ENCODE peak calls at places on chromosomes 4 and X, in seven cellular contexts. F, N, B, W, Z, P and O are unnamed samples.

GRCh38 chr4:172869621-172870268 is 298.9 kb upstream of the GALNT7 start:
- ATAC-seq in F (no peak), W (no peak), B (no peak), N (no peak), Z (no peak), P (no peak), O (no peak)

GRCh38 chrX:103398321-103398937 is 22.1 kb downstream of the BEX3 start:
- ATAC-seq in N (peak), F (peak), P (no peak), W (peak), B (peak), Z (peak), O (no peak)

GRCh38 chr4:14700544-14700943 is 301.7 kb upstream of the CPEB2 start:
- ATAC-seq in W (no peak), Z (no peak), P (no peak), N (no peak), F (no peak), B (no peak), O (no peak)

GRCh38 chr4:2936773-2937145 is 26.4 kb downstream of the NOP14 start:
- ATAC-seq in B (no peak), Z (peak), F (peak), P (no peak), N (peak), W (no peak), O (peak)

GRCh38 chrX:79036152-79036551 is 91.0 kb downstream of the P2RY10 start:
- ATAC-seq in Z (peak), W (no peak), F (no peak), P (no peak), B (no peak), N (no peak), O (no peak)

GRCh38 chrX:136272325-136272724 is 21.1 kb upstream of the MAP7D3 start:
- ATAC-seq in Z (no peak), W (no peak), N (no peak), B (no peak), P (no peak), F (peak), O (no peak)

GRCh38 chr4:165343353-165344191 is 16.1 kb downstream of the MSMO1 start:
- ATAC-seq in B (peak), N (peak), F (peak), P (no peak), W (no peak), Z (no peak), O (no peak)

GRCh38 chr4:128342762-128343161 is 55.1 kb upstream of the PGRMC2 start:
- ATAC-seq in W (no peak), Z (peak), B (no peak), N (no peak), F (no peak), P (no peak), O (no peak)

GRCh38 chr4:86757468-86757867 is 91.7 kb downstream of the SLC10A6 start:
- ATAC-seq in F (no peak), N (no peak), Z (no peak), W (no peak), P (no peak), B (no peak), O (no peak)

GRCh38 chrX:84064164-84064563 is 123.8 kb downstream of the RPS6KA6 start:
- ATAC-seq in F (no peak), B (no peak), W (no peak), N (no peak), P (no peak), Z (no peak), O (no peak)

GRCh38 chrX:259692-260355 is 21.4 kb upstream of the PLCXD1 start:
- ATAC-seq in W (no peak), B (peak), Z (no peak), F (no peak), N (no peak), P (no peak), O (no peak)

GRCh38 chr4:116925900-116926457 is 159.4 kb downstream of the TRAM1L1 start:
- ATAC-seq in Z (no peak), B (no peak), N (peak), W (peak), P (peak), F (peak), O (peak)

GRCh38 chrX:261167-261857 is 19.9 kb upstream of the PLCXD1 start:
- ATAC-seq in B (peak), F (no peak), P (peak), N (peak), Z (no peak), W (no peak), O (no peak)

GRCh38 chrX:40380649-40381488 is 199.9 kb upstream of the ATP6AP2 start:
- ATAC-seq in F (no peak), W (peak), P (no peak), Z (no peak), N (no peak), B (no peak), O (no peak)

GRCh38 chr4:124913237-124913636 is 200.7 kb upstream of the ANKRD50 start:
- ATAC-seq in Z (no peak), W (no peak), P (no peak), B (no peak), N (no peak), F (no peak), O (no peak)

GRCh38 chr4:142582340-142582739 is 263.8 kb downstream of the INPP4B start:
- ATAC-seq in Z (peak), N (no peak), F (no peak), P (no peak), W (no peak), B (no peak), O (no peak)